ENCODE peak calls at places on chromosome 1, in four cellular contexts. M, S, U and W are unnamed samples.

GRCh38 chr1:4801192-4801924 is 146.9 kb downstream of the AJAP1 start:
- DNase-seq in U (peak), S (peak), M (no peak), W (peak)

GRCh38 chr1:234525156-234525774 is 46.3 kb upstream of the TARBP1 start:
- DNase-seq in U (no peak), S (no peak), M (no peak), W (no peak)

GRCh38 chr1:50666849-50667248 is 243.6 kb upstream of the DMRTA2 start:
- DNase-seq in S (no peak), U (no peak), M (no peak), W (no peak)

GRCh38 chr1:9155879-9156278 is 27.0 kb upstream of the GPR157 start:
- DNase-seq in M (no peak), U (no peak), S (no peak), W (no peak)

GRCh38 chr1:206544562-206545257 is 37.4 kb downstream of the RASSF5 start:
- DNase-seq in S (peak), U (peak), M (no peak), W (no peak)

GRCh38 chr1:65344171-65344570 is 34.8 kb downstream of the DNAJC6 start:
- DNase-seq in S (no peak), M (no peak), U (no peak), W (no peak)

GRCh38 chr1:192516776-192517297 is 58.7 kb upstream of the RGS1 start:
- DNase-seq in S (no peak), M (no peak), U (no peak), W (no peak)

GRCh38 chr1:78339490-78339889 is 151.3 kb upstream of the PTGFR start:
- DNase-seq in S (no peak), U (no peak), M (no peak), W (no peak)

GRCh38 chr1:195019385-195019784 is 1588.9 kb downstream of the KCNT2 start:
- DNase-seq in U (no peak), S (no peak), M (no peak), W (no peak)

GRCh38 chr1:231826566-231826965 is 200.0 kb downstream of the DISC1 start:
- DNase-seq in M (no peak), U (no peak), S (no peak), W (no peak)

DNA sequence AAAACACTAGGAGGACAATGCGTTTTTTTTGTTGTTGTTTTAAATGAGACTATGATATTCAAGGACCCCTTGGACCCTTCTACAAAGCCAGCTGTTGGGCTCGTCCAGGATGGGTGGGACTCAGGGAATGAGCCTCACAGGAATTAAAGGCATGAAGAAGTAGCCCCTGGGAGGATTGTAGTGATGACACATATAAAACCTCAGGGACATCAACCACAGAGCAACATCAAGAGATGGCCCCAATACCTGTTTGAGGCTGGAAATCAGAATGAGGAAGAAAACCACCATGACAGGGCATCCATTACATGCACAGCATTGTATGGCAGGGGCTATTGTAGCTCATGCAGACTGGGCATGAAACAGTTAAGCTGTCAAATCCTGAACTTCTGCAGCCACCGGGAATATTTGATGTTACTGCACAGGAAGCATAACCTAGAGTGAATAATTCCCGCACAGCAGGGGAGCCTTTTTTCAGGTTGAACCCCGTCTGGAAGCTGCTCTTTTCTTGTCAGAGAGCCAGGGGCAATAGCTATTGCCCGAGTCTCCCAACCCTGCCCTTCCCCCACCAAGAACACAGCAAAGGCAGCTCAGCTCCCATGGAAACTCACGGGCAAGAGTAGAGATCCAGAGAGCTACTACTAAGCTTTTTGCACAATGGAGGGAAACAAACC is 140.2 kb upstream of the FGGY start:
- DNase-seq in U (peak), S (no peak), M (no peak), W (no peak)
- H3K4me3 ChIP-seq in U (no peak), S (no peak), M (no peak), W (no peak)

GRCh38 chr1:964691-965525 is 1.4 kb upstream of the PLEKHN1 start:
- DNase-seq in S (no peak), M (no peak), U (no peak), W (no peak)
- TF ChIP-seq CTCF in S (no peak), M (no peak), U (no peak), W (no peak)

GRCh38 chr1:119718409-119718808 is 6.7 kb downstream of the PHGDH start:
- DNase-seq in M (no peak), U (no peak), S (no peak), W (no peak)
- H3K4me3 ChIP-seq in M (no peak), U (no peak), S (no peak), W (no peak)

DNA sequence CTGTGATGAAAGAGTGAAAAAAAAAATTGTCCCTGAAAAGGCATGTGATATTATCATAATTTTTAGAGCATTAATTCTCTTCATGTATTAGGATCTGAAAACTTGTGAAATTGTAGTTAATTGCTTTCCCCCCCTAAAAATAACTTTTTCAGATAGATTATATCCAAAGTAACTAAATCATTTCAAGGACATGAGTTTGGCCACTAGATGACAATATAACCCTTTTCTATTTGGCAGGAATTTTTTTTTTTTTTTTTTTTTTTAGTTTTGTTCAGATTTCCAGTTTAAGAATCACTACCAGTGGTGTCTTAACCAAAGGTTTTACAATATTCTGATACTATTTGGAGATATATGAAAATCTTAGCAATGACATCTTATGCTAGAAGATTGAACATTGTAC is 370.8 kb downstream of the AMY1C start:
- DNase-seq in U (no peak), S (no peak), M (no peak), W (no peak)
- TF ChIP-seq CTCF in U (no peak), S (no peak), M (no peak), W (no peak)

DNA sequence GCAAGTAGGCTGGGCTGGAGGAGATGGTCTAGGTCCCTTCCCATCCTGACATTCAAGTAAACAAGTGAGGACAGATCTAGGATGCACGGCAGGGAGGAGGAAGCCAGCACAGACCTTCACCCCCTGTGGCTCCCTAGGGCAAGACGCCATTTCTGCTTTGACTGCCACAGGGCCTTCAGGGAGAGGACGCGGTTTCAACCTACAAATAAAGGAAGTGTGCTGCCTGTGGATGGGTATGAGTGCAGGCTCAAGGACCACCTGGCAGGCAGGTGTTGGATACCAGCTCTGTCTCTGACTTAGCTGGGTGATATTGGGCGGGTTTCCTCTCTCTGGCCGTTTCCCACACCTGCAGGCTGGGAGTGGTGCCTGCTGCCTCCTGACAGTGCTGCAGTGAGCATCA is 16.2 kb downstream of the SLC2A1 start:
- DNase-seq in S (no peak), M (no peak), U (no peak), W (no peak)
- H3K4me3 ChIP-seq in S (no peak), M (no peak), U (no peak), W (no peak)